ENCODE peak calls at places on chromosome 19, in five cellular contexts. P is K562; G is neural progenitor cell; Z is uterus; C is CD8-positive, alpha-beta T cell. R is an unnamed sample. For H3K4me1, the result is how much of the 10 kb centered on the place peaks cover.

GRCh38 chr19:22806418-22806817 is 22.5 kb upstream of the ZNF99 start:
- DNase-seq in P (no peak), G (no peak), Z (no peak), C (no peak), R (no peak)

GRCh38 chr19:9060559-9061340 is 26.1 kb upstream of the OR1M1 start:
- DNase-seq in P (no peak), G (no peak), Z (peak), C (no peak), R (no peak)

GRCh38 chr19:35860818-35861639 is 4.3 kb downstream of the KIRREL2 start:
- DNase-seq in P (peak), G (peak), Z (no peak), C (no peak), R (peak)

GRCh38 chr19:55353803-55354697 is 469 bp downstream of the COX6B2 start:
- DNase-seq in P (peak), G (peak), Z (peak), C (peak), R (peak)

GRCh38 chr19:49939721-49940481 is 10.6 kb upstream of the NUP62 start:
- DNase-seq in P (no peak), G (no peak), Z (no peak), C (no peak), R (peak)

GRCh38 chr19:50779504-50780457 is 9.5 kb downstream of the GPR32 start:
- DNase-seq in P (peak), G (no peak), Z (no peak), C (no peak), R (no peak)

GRCh38 chr19:30450101-30450500 is 77.9 kb downstream of the ZNF536 start:
- DNase-seq in P (no peak), G (peak), Z (peak), C (no peak), R (peak)

GRCh38 chr19:54137913-54138776 is 583 bp downstream of the CNOT3 start:
- DNase-seq in P (peak), G (peak), Z (no peak), C (peak), R (peak)

GRCh38 chr19:56841194-56841546 is 644 bp upstream of the PEG3 start:
- DNase-seq in P (no peak), G (no peak), Z (no peak), C (no peak), R (no peak)

GRCh38 chr19:16369664-16370576 is 45.3 kb downstream of the KLF2 start:
- DNase-seq in P (no peak), G (no peak), Z (no peak), C (peak), R (no peak)

GRCh38 chr19:38247734-38248268 is 8.4 kb downstream of the PPP1R14A start:
- DNase-seq in P (no peak), G (no peak), Z (no peak), C (no peak), R (peak)

GRCh38 chr19:54164369-54165068 is 5.0 kb upstream of the LENG1 start:
- DNase-seq in P (peak), G (peak), Z (peak), C (peak), R (peak)

GRCh38 chr19:19655051-19655594 is 8.4 kb downstream of the ATP13A1 start:
- DNase-seq in P (no peak), G (no peak), Z (no peak), C (no peak), R (no peak)

GRCh38 chr19:27779953-27780352 is 1433.0 kb downstream of the UQCRFS1 start:
- DNase-seq in P (no peak), G (no peak), Z (no peak), C (no peak), R (no peak)

GRCh38 chr19:8505680-8506401 is 3.4 kb upstream of the PRAM1 start:
- DNase-seq in P (peak), G (peak), Z (peak), C (peak), R (peak)

GRCh38 chr19:53192771-53193533 is at the start of gene ZNF665:
- DNase-seq in P (peak), G (peak), Z (peak), C (peak), R (peak)

GRCh38 chr19:1811942-1812425 is at the start of gene ATP8B3:
- DNase-seq in P (peak), G (no peak), Z (no peak), C (no peak), R (no peak)

GRCh38 chr19:40744554-40745401 is 5.5 kb downstream of the ACTMAP start:
- DNase-seq in P (peak), G (peak), Z (no peak), C (peak), R (peak)

GRCh38 chr19:10009269-10009665 is 1.0 kb downstream of the COL5A3 start:
- DNase-seq in P (peak), G (peak), Z (peak), C (peak), R (peak)

GRCh38 chr19:56149656-56150038 is 8.6 kb downstream of the ZNF444 start:
- DNase-seq in P (no peak), G (no peak), Z (no peak), C (no peak), R (no peak)

GRCh38 chr19:35331551-35332214 is 2.7 kb downstream of the CD22 start:
- DNase-seq in P (peak), G (no peak), Z (no peak), C (no peak), R (no peak)

GRCh38 chr19:42045575-42045974 is 24.4 kb downstream of the GRIK5 start:
- DNase-seq in P (no peak), G (no peak), Z (no peak), C (no peak), R (no peak)

GRCh38 chr19:29293736-29294342 is 80.9 kb upstream of the UQCRFS1 start:
- DNase-seq in P (no peak), G (no peak), Z (no peak), C (no peak), R (no peak)

GRCh38 chr19:57671124-57671895 is 2.6 kb downstream of the ZSCAN4 start:
- DNase-seq in P (no peak), G (no peak), Z (no peak), C (no peak), R (no peak)

GRCh38 chr19:48468806-48469055 is 438 bp upstream of the CYTH2 start:
- DNase-seq in P (no peak), G (no peak), Z (no peak), C (no peak), R (no peak)

GRCh38 chr19:1755467-1756155 is 2.3 kb downstream of the ONECUT3 start:
- DNase-seq in P (no peak), G (peak), Z (no peak), C (no peak), R (no peak)

GRCh38 chr19:18045307-18046013 is 37.5 kb downstream of the ARRDC2 start:
- DNase-seq in P (no peak), G (no peak), Z (no peak), C (no peak), R (no peak)
- TF ChIP-seq CTCF in P (no peak), G (no peak), Z (no peak), C (no peak), R (no peak)

GRCh38 chr19:13053238-13053637 is 49.4 kb downstream of the LYL1 start:
- DNase-seq in P (no peak), G (no peak), Z (no peak), C (no peak), R (no peak)

GRCh38 chr19:13054605-13055212 is 47.9 kb downstream of the LYL1 start:
- DNase-seq in P (no peak), G (no peak), Z (peak), C (no peak), R (peak)

GRCh38 chr19:13052447-13053232 is 50.0 kb downstream of the LYL1 start:
- DNase-seq in P (no peak), G (no peak), Z (no peak), C (no peak), R (no peak)

GRCh38 chr19:13055213-13056051 is 47.2 kb downstream of the LYL1 start:
- DNase-seq in P (no peak), G (peak), Z (peak), C (no peak), R (peak)

DNA sequence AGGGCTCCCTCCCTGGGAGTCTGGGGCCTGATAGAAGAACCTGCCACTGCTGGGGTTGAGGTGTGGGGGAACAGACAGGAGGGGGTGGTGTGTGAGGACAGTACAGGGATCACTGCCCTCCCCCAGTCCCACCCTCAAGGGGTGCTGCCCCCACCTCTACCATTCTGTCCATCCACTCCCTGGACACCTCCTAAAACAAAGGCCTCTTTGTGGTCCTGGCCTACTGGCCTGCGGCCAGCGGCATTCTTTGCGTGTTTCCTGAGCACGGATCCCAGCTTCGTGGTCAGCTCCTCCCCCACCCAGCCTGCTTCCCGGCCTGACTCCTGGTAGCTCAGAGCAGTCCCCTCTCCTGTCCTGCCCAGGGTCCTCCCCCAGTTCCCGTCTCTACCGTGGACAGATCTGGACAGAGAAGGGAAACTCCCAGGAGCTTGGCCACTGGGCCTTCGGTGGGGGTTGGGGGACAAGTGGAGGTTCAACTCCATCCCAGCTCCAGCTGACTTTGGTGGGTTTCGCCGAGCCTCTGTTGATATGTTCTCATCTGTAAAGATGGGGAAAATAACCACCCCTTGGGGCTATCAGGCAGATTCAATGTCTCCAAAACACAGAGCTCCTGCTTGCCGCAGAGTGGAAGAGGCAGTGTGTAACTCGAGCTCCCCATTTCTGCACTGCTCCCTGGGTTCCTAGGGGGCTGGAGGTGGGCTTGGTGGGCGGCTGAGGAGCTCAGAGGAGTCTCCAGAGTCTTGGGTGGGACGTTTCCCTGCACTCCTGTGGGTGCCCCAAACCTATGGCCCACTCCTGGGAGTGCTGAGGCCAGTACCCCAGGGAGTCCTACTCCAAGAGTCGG is 48.7 kb downstream of the LYL1 start:
- DNase-seq in P (no peak), G (peak), Z (peak), C (no peak), R (peak)
- H3K4me1 ChIP-seq in P (under half), G (half or more), Z (half or more), C (under half), R (under half)

GRCh38 chr19:45641274-45642105 is 2.3 kb upstream of the EML2 start:
- DNase-seq in P (peak), G (peak), Z (peak), C (peak), R (peak)
- H3K27ac ChIP-seq in P (peak), G (no peak), Z (peak), C (peak), R (no peak)

GRCh38 chr19:46783670-46784069 is 4.7 kb downstream of the SLC1A5 start:
- DNase-seq in P (peak), G (no peak), Z (no peak), C (no peak), R (no peak)

GRCh38 chr19:46782355-46783019 is 5.9 kb downstream of the SLC1A5 start:
- DNase-seq in P (no peak), G (no peak), Z (no peak), C (no peak), R (no peak)

GRCh38 chr19:46785054-46785979 is 3.1 kb downstream of the SLC1A5 start:
- DNase-seq in P (no peak), G (no peak), Z (no peak), C (no peak), R (no peak)

GRCh38 chr19:46785980-46786235 is 2.5 kb downstream of the SLC1A5 start:
- DNase-seq in P (no peak), G (no peak), Z (no peak), C (no peak), R (no peak)

GRCh38 chr19:46784262-46785053 is 3.9 kb downstream of the SLC1A5 start:
- DNase-seq in P (peak), G (peak), Z (peak), C (no peak), R (peak)
- TF ChIP-seq CTCF in P (peak), G (peak), Z (no peak), C (peak), R (peak)

GRCh38 chr19:2974342-2974932 is 2.9 kb upstream of the TLE6 start:
- DNase-seq in P (peak), G (peak), Z (peak), C (no peak), R (no peak)

GRCh38 chr19:2977001-2977685 is at the start of gene TLE6:
- DNase-seq in P (peak), G (peak), Z (peak), C (peak), R (peak)

GRCh38 chr19:2976609-2977000 is 759 bp upstream of the TLE6 start:
- DNase-seq in P (no peak), G (peak), Z (no peak), C (no peak), R (no peak)

GRCh38 chr19:2970201-2970838 is 7.0 kb upstream of the TLE6 start:
- DNase-seq in P (no peak), G (no peak), Z (peak), C (no peak), R (no peak)

GRCh38 chr19:2973229-2973628 is 4.1 kb upstream of the TLE6 start:
- DNase-seq in P (no peak), G (no peak), Z (peak), C (no peak), R (no peak)
- H3K4me1 ChIP-seq in P (under half), G (under half), Z (under half), C (under half), R (under half)

DNA sequence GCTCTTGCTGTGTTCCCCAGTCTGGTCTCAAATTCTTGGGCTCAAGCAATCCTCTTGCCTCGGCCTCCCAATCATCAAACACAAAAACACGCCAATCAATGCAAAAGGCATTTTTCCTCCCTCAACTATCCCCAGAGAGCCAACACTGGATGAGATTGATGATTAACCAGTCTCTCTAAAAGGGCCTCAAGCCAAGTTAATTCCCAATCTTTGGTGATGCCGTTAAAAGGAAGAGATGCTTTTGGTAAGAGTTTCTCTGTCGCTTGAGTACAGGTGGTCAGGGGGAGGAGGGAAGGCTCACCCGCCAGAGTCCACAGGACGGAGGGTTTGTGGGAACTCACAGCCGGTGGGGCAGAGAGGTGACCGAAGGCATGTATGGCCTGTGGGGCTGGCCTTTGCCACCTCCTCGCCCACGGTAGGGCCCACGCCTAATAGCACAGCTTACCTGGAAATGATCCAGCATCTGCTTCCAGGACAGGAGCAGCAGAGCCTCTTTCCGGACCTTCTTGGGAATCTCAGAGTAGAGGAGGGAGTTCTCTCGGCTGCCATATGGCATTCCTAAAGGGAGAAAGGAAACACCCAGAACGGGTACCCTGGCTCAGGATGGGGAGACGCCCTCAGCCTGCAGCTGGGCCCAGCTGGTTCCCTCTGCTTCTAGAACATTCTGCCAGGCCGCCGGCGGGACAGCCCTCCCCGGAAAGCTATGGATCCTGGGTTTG is 18.1 kb downstream of the DPP9 start:
- DNase-seq in P (no peak), G (no peak), Z (no peak), C (no peak), R (no peak)
- H3K27ac ChIP-seq in P (no peak), G (no peak), Z (no peak), C (no peak), R (no peak)

DNA sequence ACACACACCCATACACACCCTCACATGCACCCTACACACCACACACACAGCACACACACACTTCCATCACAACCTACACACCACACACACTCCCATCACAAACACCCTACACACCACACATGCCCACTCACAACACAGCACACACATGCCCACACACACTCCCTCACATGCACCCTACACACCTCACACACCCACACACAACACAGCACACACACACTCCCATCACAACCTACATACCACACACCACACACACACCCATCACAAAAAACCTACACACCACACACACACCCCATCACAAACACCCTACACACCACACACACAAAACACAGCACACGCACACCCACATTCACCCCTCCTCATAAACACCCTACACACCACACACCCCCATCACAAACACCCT is 15.1 kb downstream of the PEPD start:
- DNase-seq in P (no peak), G (no peak), Z (no peak), C (no peak), R (no peak)
- TF ChIP-seq CTCF in P (no peak), G (no peak), Z (no peak), C (no peak), R (no peak)

R was measured in endodermal cell.